ENCODE peak calls at places on chromosome 21, in seven cellular contexts. One of them, this sample, is unnamed.

GRCh38 chr21:35027558-35028450 is 21.3 kb downstream of the RUNX1 start:
- DNase-seq in body of pancreas: no peak
- DNase-seq in A673: no peak
- DNase-seq in pancreas: no peak
- DNase-seq in ovary: no peak
- DNase-seq in suprapubic skin: no peak
- DNase-seq in breast epithelium: no peak
- DNase-seq in this sample: no peak

GRCh38 chr21:34691396-34692032 is 22.7 kb downstream of the CLIC6 start:
- DNase-seq in body of pancreas: no peak
- DNase-seq in A673: no peak
- DNase-seq in pancreas: no peak
- DNase-seq in ovary: no peak
- DNase-seq in suprapubic skin: no peak
- DNase-seq in breast epithelium: no peak
- DNase-seq in this sample: no peak

GRCh38 chr21:20551939-20552338 is 446.3 kb upstream of the NCAM2 start:
- DNase-seq in body of pancreas: no peak
- DNase-seq in A673: no peak
- DNase-seq in pancreas: no peak
- DNase-seq in ovary: no peak
- DNase-seq in suprapubic skin: no peak
- DNase-seq in breast epithelium: no peak
- DNase-seq in this sample: no peak

GRCh38 chr21:28828981-28829380 is 163.7 kb downstream of the LTN1 start:
- DNase-seq in body of pancreas: no peak
- DNase-seq in A673: no peak
- DNase-seq in pancreas: no peak
- DNase-seq in ovary: no peak
- DNase-seq in suprapubic skin: no peak
- DNase-seq in breast epithelium: no peak
- DNase-seq in this sample: no peak

GRCh38 chr21:34890724-34891609 is 158.1 kb downstream of the RUNX1 start:
- DNase-seq in body of pancreas: peak; percentile 23
- DNase-seq in A673: no peak
- DNase-seq in pancreas: peak; percentile 63
- DNase-seq in ovary: peak; percentile 26
- DNase-seq in suprapubic skin: no peak
- DNase-seq in breast epithelium: no peak
- DNase-seq in this sample: peak; percentile 6

GRCh38 chr21:21007606-21008005 is 9.4 kb downstream of the NCAM2 start:
- DNase-seq in body of pancreas: no peak
- DNase-seq in A673: no peak
- DNase-seq in pancreas: no peak
- DNase-seq in ovary: no peak
- DNase-seq in suprapubic skin: no peak
- DNase-seq in breast epithelium: no peak
- DNase-seq in this sample: no peak

GRCh38 chr21:29145354-29145782 is 14.9 kb downstream of the MAP3K7CL start:
- DNase-seq in body of pancreas: no peak
- DNase-seq in A673: peak; percentile 96
- DNase-seq in pancreas: no peak
- DNase-seq in ovary: no peak
- DNase-seq in suprapubic skin: no peak
- DNase-seq in breast epithelium: no peak
- DNase-seq in this sample: peak; percentile 74

GRCh38 chr21:32562426-32562825 is 22.9 kb downstream of the TCP10L start:
- DNase-seq in body of pancreas: no peak
- DNase-seq in A673: peak; percentile 72
- DNase-seq in pancreas: no peak
- DNase-seq in ovary: peak; percentile 63
- DNase-seq in suprapubic skin: no peak
- DNase-seq in breast epithelium: no peak
- DNase-seq in this sample: no peak

GRCh38 chr21:38186869-38187268 is 69.9 kb upstream of the KCNJ15 start:
- DNase-seq in body of pancreas: no peak
- DNase-seq in A673: no peak
- DNase-seq in pancreas: no peak
- DNase-seq in ovary: no peak
- DNase-seq in suprapubic skin: no peak
- DNase-seq in breast epithelium: no peak
- DNase-seq in this sample: no peak

GRCh38 chr21:27329255-27329851 is 362.5 kb upstream of the ADAMTS5 start:
- DNase-seq in body of pancreas: no peak
- DNase-seq in A673: no peak
- DNase-seq in pancreas: no peak
- DNase-seq in ovary: no peak
- DNase-seq in suprapubic skin: no peak
- DNase-seq in breast epithelium: no peak
- DNase-seq in this sample: no peak

GRCh38 chr21:29192999-29193563 is 62.6 kb downstream of the MAP3K7CL start:
- DNase-seq in body of pancreas: no peak
- DNase-seq in A673: peak; percentile 86
- DNase-seq in pancreas: no peak
- DNase-seq in ovary: no peak
- DNase-seq in suprapubic skin: no peak
- DNase-seq in breast epithelium: no peak
- DNase-seq in this sample: no peak

GRCh38 chr21:32611471-32611997 is 643 bp downstream of the CFAP298 start:
- DNase-seq in body of pancreas: peak; percentile 30
- DNase-seq in A673: peak; percentile 10
- DNase-seq in pancreas: no peak
- DNase-seq in ovary: no peak
- DNase-seq in suprapubic skin: no peak
- DNase-seq in breast epithelium: no peak
- DNase-seq in this sample: no peak

GRCh38 chr21:41024341-41025056 is 143.5 kb upstream of the BACE2 start:
- DNase-seq in body of pancreas: no peak
- DNase-seq in A673: no peak
- DNase-seq in pancreas: no peak
- DNase-seq in ovary: no peak
- DNase-seq in suprapubic skin: no peak
- DNase-seq in breast epithelium: peak; percentile 34
- DNase-seq in this sample: no peak

GRCh38 chr21:40231979-40232378 is 364.7 kb downstream of the PCP4 start:
- DNase-seq in body of pancreas: no peak
- DNase-seq in A673: no peak
- DNase-seq in pancreas: no peak
- DNase-seq in ovary: no peak
- DNase-seq in suprapubic skin: no peak
- DNase-seq in breast epithelium: no peak
- DNase-seq in this sample: no peak

GRCh38 chr21:15144026-15144425 is 79.2 kb upstream of the NRIP1 start:
- DNase-seq in body of pancreas: no peak
- DNase-seq in A673: no peak
- DNase-seq in pancreas: no peak
- DNase-seq in ovary: no peak
- DNase-seq in suprapubic skin: no peak
- DNase-seq in breast epithelium: no peak
- DNase-seq in this sample: no peak

GRCh38 chr21:31235671-31236450 is 108.2 kb downstream of the TIAM1 start:
- DNase-seq in body of pancreas: no peak
- DNase-seq in A673: no peak
- DNase-seq in pancreas: no peak
- DNase-seq in ovary: no peak
- DNase-seq in suprapubic skin: no peak
- DNase-seq in breast epithelium: no peak
- DNase-seq in this sample: no peak

GRCh38 chr21:27505516-27505915 is 538.6 kb upstream of the ADAMTS5 start:
- DNase-seq in body of pancreas: no peak
- DNase-seq in A673: no peak
- DNase-seq in pancreas: no peak
- DNase-seq in ovary: no peak
- DNase-seq in suprapubic skin: no peak
- DNase-seq in breast epithelium: no peak
- DNase-seq in this sample: no peak

GRCh38 chr21:29718081-29718815 is 221.5 kb downstream of the GRIK1 start:
- DNase-seq in body of pancreas: no peak
- DNase-seq in A673: no peak
- DNase-seq in pancreas: no peak
- DNase-seq in ovary: no peak
- DNase-seq in suprapubic skin: no peak
- DNase-seq in breast epithelium: no peak
- DNase-seq in this sample: no peak

GRCh38 chr21:21283810-21284209 is 285.6 kb downstream of the NCAM2 start:
- DNase-seq in body of pancreas: no peak
- DNase-seq in A673: no peak
- DNase-seq in pancreas: no peak
- DNase-seq in ovary: no peak
- DNase-seq in suprapubic skin: no peak
- DNase-seq in breast epithelium: no peak
- DNase-seq in this sample: no peak

GRCh38 chr21:38849776-38850175 is 44.0 kb downstream of the ETS2 start:
- DNase-seq in body of pancreas: no peak
- DNase-seq in A673: no peak
- DNase-seq in pancreas: no peak
- DNase-seq in ovary: no peak
- DNase-seq in suprapubic skin: no peak
- DNase-seq in breast epithelium: no peak
- DNase-seq in this sample: no peak

GRCh38 chr21:31866077-31866511 is 6.7 kb upstream of the HUNK start:
- DNase-seq in body of pancreas: peak; percentile 97
- DNase-seq in A673: peak; percentile 76
- DNase-seq in pancreas: peak; percentile 99
- DNase-seq in ovary: peak; percentile 85
- DNase-seq in suprapubic skin: peak; percentile 90
- DNase-seq in breast epithelium: peak; percentile 73
- DNase-seq in this sample: peak; percentile 73

GRCh38 chr21:28516996-28517592 is 475.6 kb downstream of the LTN1 start:
- DNase-seq in body of pancreas: peak; percentile 77
- DNase-seq in A673: peak; percentile 61
- DNase-seq in pancreas: peak; percentile 76
- DNase-seq in ovary: peak; percentile 22
- DNase-seq in suprapubic skin: peak; percentile 62
- DNase-seq in breast epithelium: peak; percentile 26
- DNase-seq in this sample: peak; percentile 37

GRCh38 chr21:31395268-31395667 is 51.2 kb upstream of the TIAM1 start:
- DNase-seq in body of pancreas: no peak
- DNase-seq in A673: no peak
- DNase-seq in pancreas: no peak
- DNase-seq in ovary: no peak
- DNase-seq in suprapubic skin: no peak
- DNase-seq in breast epithelium: no peak
- DNase-seq in this sample: no peak

GRCh38 chr21:28615276-28615675 is 377.4 kb downstream of the LTN1 start:
- DNase-seq in body of pancreas: no peak
- DNase-seq in A673: peak; percentile 18
- DNase-seq in pancreas: no peak
- DNase-seq in ovary: no peak
- DNase-seq in suprapubic skin: no peak
- DNase-seq in breast epithelium: no peak
- DNase-seq in this sample: no peak

GRCh38 chr21:33374080-33374873 is 28.9 kb upstream of the IFNGR2 start:
- DNase-seq in body of pancreas: peak; percentile 60
- DNase-seq in A673: peak; percentile 61
- DNase-seq in pancreas: no peak
- DNase-seq in ovary: peak; percentile 44
- DNase-seq in suprapubic skin: peak; percentile 44
- DNase-seq in breast epithelium: no peak
- DNase-seq in this sample: no peak

GRCh38 chr21:35178812-35179211 is 129.7 kb upstream of the RUNX1 start:
- DNase-seq in body of pancreas: no peak
- DNase-seq in A673: no peak
- DNase-seq in pancreas: no peak
- DNase-seq in ovary: no peak
- DNase-seq in suprapubic skin: no peak
- DNase-seq in breast epithelium: no peak
- DNase-seq in this sample: no peak

GRCh38 chr21:43352568-43353281 is 74.2 kb downstream of the SIK1 start:
- DNase-seq in body of pancreas: no peak
- DNase-seq in A673: peak; percentile 45
- DNase-seq in pancreas: no peak
- DNase-seq in ovary: no peak
- DNase-seq in suprapubic skin: no peak
- DNase-seq in breast epithelium: no peak
- DNase-seq in this sample: no peak

GRCh38 chr21:43353282-43354010 is 73.5 kb downstream of the SIK1 start:
- DNase-seq in body of pancreas: no peak
- DNase-seq in A673: no peak
- DNase-seq in pancreas: no peak
- DNase-seq in ovary: no peak
- DNase-seq in suprapubic skin: no peak
- DNase-seq in breast epithelium: no peak
- DNase-seq in this sample: no peak

GRCh38 chr21:43355196-43355924 is 71.6 kb downstream of the SIK1 start:
- DNase-seq in body of pancreas: no peak
- DNase-seq in A673: peak; percentile 40
- DNase-seq in pancreas: no peak
- DNase-seq in ovary: no peak
- DNase-seq in suprapubic skin: no peak
- DNase-seq in breast epithelium: no peak
- DNase-seq in this sample: no peak

GRCh38 chr21:43354666-43355065 is 72.3 kb downstream of the SIK1 start:
- DNase-seq in body of pancreas: no peak
- DNase-seq in A673: no peak
- DNase-seq in pancreas: no peak
- DNase-seq in ovary: no peak
- DNase-seq in suprapubic skin: no peak
- DNase-seq in breast epithelium: no peak
- DNase-seq in this sample: no peak

GRCh38 chr21:43354016-43354420 is 72.9 kb downstream of the SIK1 start:
- DNase-seq in body of pancreas: no peak
- DNase-seq in A673: no peak
- DNase-seq in pancreas: no peak
- DNase-seq in ovary: no peak
- DNase-seq in suprapubic skin: no peak
- DNase-seq in breast epithelium: no peak
- DNase-seq in this sample: no peak
- H3K36me3 ChIP-seq in body of pancreas: no peaks in the 10 kb centered on the region
- H3K36me3 ChIP-seq in A673: no peaks in the 10 kb centered on the region
- H3K36me3 ChIP-seq in pancreas: no peaks in the 10 kb centered on the region
- H3K36me3 ChIP-seq in ovary: no peaks in the 10 kb centered on the region
- H3K36me3 ChIP-seq in suprapubic skin: no peaks in the 10 kb centered on the region
- H3K36me3 ChIP-seq in breast epithelium: no peaks in the 10 kb centered on the region
- H3K36me3 ChIP-seq in this sample: no peaks in the 10 kb centered on the region

GRCh38 chr21:44920694-44921604 is at the start of gene ITGB2:
- DNase-seq in body of pancreas: no peak
- DNase-seq in A673: peak; percentile 17
- DNase-seq in pancreas: no peak
- DNase-seq in ovary: no peak
- DNase-seq in suprapubic skin: no peak
- DNase-seq in breast epithelium: no peak
- DNase-seq in this sample: no peak
- H3K4me1 ChIP-seq in body of pancreas: no peaks in the 10 kb centered on the region
- H3K4me1 ChIP-seq in A673: peaks cover 61% of the 10 kb centered on the region
- H3K4me1 ChIP-seq in pancreas: no peaks in the 10 kb centered on the region
- H3K4me1 ChIP-seq in ovary: no peaks in the 10 kb centered on the region
- H3K4me1 ChIP-seq in suprapubic skin: peaks cover 24% of the 10 kb centered on the region
- H3K4me1 ChIP-seq in breast epithelium: peaks cover 5% of the 10 kb centered on the region
- H3K4me1 ChIP-seq in this sample: no peaks in the 10 kb centered on the region

GRCh38 chr21:36783612-36784383 is 84.9 kb downstream of the SIM2 start:
- DNase-seq in body of pancreas: no peak
- DNase-seq in A673: no peak
- DNase-seq in pancreas: no peak
- DNase-seq in ovary: no peak
- DNase-seq in suprapubic skin: no peak
- DNase-seq in breast epithelium: no peak
- DNase-seq in this sample: no peak
- H3K4me3 ChIP-seq in body of pancreas: no peak overlapping the region
- H3K4me3 ChIP-seq in A673: no peak overlapping the region
- H3K4me3 ChIP-seq in pancreas: no peak overlapping the region
- H3K4me3 ChIP-seq in ovary: no peak overlapping the region
- H3K4me3 ChIP-seq in suprapubic skin: no peak overlapping the region
- H3K4me3 ChIP-seq in breast epithelium: no peak overlapping the region
- H3K4me3 ChIP-seq in this sample: no peak overlapping the region

GRCh38 chr21:42652527-42653491 is 612 bp upstream of the PDE9A start:
- DNase-seq in body of pancreas: peak; percentile 64
- DNase-seq in A673: peak; percentile 27
- DNase-seq in pancreas: peak; percentile 76
- DNase-seq in ovary: peak; percentile 60
- DNase-seq in suprapubic skin: no peak
- DNase-seq in breast epithelium: peak; percentile 35
- DNase-seq in this sample: peak; percentile 41
- H3K36me3 ChIP-seq in body of pancreas: no peaks in the 10 kb centered on the region
- H3K36me3 ChIP-seq in A673: no peaks in the 10 kb centered on the region
- H3K36me3 ChIP-seq in pancreas: no peaks in the 10 kb centered on the region
- H3K36me3 ChIP-seq in ovary: no peaks in the 10 kb centered on the region
- H3K36me3 ChIP-seq in suprapubic skin: no peaks in the 10 kb centered on the region
- H3K36me3 ChIP-seq in breast epithelium: no peaks in the 10 kb centered on the region
- H3K36me3 ChIP-seq in this sample: no peaks in the 10 kb centered on the region

This sample was measured in gastrocnemius medialis.